ENCODE peak calls at places on chromosome 9, in nine cellular contexts. L, O, V, Q, B, Z, R, N and A are unnamed samples.
A peak's percentile ranks its signal among the peaks of the same experiment; 100 is the strongest.

GRCh38 chr9:105216440-105217178 is 27.8 kb upstream of the SLC44A1 start:
- DNase-seq in L (no peak), O (peak; percentile 16), V (peak; percentile 60), Q (no peak), B (no peak), Z (peak; percentile 25), R (no peak), N (peak; percentile 40), A (no peak)

GRCh38 chr9:114953917-114954316 is 23.5 kb upstream of the TNFSF8 start:
- DNase-seq in L (no peak), O (peak; percentile 40), V (peak; percentile 34), Q (peak; percentile 69), B (no peak), Z (peak; percentile 29), R (peak; percentile 69), N (no peak), A (peak; percentile 31)

GRCh38 chr9:130172161-130172857 is at the start of gene NCS1:
- DNase-seq in L (peak; percentile 48), O (peak; percentile 64), V (peak; percentile 73), Q (peak; percentile 82), B (peak; percentile 90), Z (peak; percentile 77), R (peak; percentile 71), N (no peak), A (peak; percentile 31)

GRCh38 chr9:99127372-99128132 is 22.6 kb downstream of the TGFBR1 start:
- DNase-seq in L (no peak), O (no peak), V (no peak), Q (no peak), B (no peak), Z (no peak), R (no peak), N (no peak), A (no peak)

GRCh38 chr9:84899326-84899725 is 229.8 kb downstream of the NTRK2 start:
- DNase-seq in L (no peak), O (no peak), V (no peak), Q (no peak), B (no peak), Z (no peak), R (no peak), N (no peak), A (no peak)

GRCh38 chr9:73370053-73370452 is 218.4 kb downstream of the ANXA1 start:
- DNase-seq in L (no peak), O (no peak), V (no peak), Q (no peak), B (no peak), Z (no peak), R (no peak), N (no peak), A (no peak)

GRCh38 chr9:18396102-18396728 is 77.7 kb upstream of the ADAMTSL1 start:
- DNase-seq in L (no peak), O (no peak), V (no peak), Q (no peak), B (peak; percentile 16), Z (no peak), R (no peak), N (peak; percentile 1), A (no peak)

GRCh38 chr9:98373622-98374021 is 118.2 kb upstream of the TBC1D2 start:
- DNase-seq in L (no peak), O (no peak), V (no peak), Q (no peak), B (no peak), Z (no peak), R (no peak), N (no peak), A (no peak)

GRCh38 chr9:72828281-72828731 is 124.5 kb downstream of the ALDH1A1 start:
- DNase-seq in L (no peak), O (no peak), V (no peak), Q (peak; percentile 28), B (no peak), Z (no peak), R (no peak), N (peak; percentile 90), A (no peak)

GRCh38 chr9:126440938-126441337 is 114.3 kb downstream of the MVB12B start:
- DNase-seq in L (no peak), O (no peak), V (no peak), Q (no peak), B (no peak), Z (no peak), R (no peak), N (no peak), A (no peak)

GRCh38 chr9:3585616-3586015 is 59.8 kb upstream of the RFX3 start:
- DNase-seq in L (no peak), O (no peak), V (no peak), Q (no peak), B (no peak), Z (no peak), R (no peak), N (no peak), A (no peak)

GRCh38 chr9:109164040-109164439 is 3.0 kb downstream of the FRRS1L start:
- DNase-seq in L (no peak), O (no peak), V (no peak), Q (no peak), B (no peak), Z (no peak), R (no peak), N (no peak), A (no peak)

GRCh38 chr9:81384911-81385310 is 304.4 kb downstream of the TLE1 start:
- DNase-seq in L (no peak), O (no peak), V (no peak), Q (no peak), B (no peak), Z (no peak), R (no peak), N (no peak), A (no peak)

GRCh38 chr9:14769235-14769580 is 46.7 kb upstream of the CER1 start:
- DNase-seq in L (no peak), O (no peak), V (no peak), Q (no peak), B (peak; percentile 52), Z (no peak), R (no peak), N (no peak), A (no peak)
- TF ChIP-seq CTCF in L (no peak), O (no peak), V (no peak), Q (no peak), B (peak; percentile 61), Z (peak; percentile 11), R (no peak), N (no peak), A (no peak)

DNA sequence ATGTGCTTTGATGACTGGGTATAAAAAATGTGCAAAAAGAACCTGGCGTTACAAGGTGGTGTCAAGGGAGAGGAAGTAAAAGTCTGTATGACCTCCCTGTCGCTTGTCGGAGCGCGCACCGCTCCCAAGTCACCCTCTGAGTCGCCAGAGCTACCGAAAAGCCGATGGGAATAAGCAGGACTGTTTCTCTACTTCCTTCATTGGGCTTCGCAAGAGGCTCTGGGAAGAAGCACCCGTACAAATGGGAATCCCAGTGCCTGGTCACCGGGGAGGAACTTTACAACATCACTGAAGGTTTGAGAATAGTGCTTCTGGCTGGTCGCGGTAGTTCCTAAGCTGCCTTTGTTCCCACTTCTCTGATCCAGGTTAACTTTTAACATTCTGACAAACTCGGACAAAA is 1.3 kb upstream of the DMRT2 start:
- DNase-seq in L (no peak), O (no peak), V (peak; percentile 54), Q (no peak), B (no peak), Z (no peak), R (no peak), N (no peak), A (no peak)
- H3K9me3 ChIP-seq in L (no peaks in the 10 kb centered on the region), O (no peaks in the 10 kb centered on the region), V (no peaks in the 10 kb centered on the region), Q (no peaks in the 10 kb centered on the region), B (peaks cover 9% of the 10 kb centered on the region), Z (no peaks in the 10 kb centered on the region), R (no peaks in the 10 kb centered on the region), N (no peaks in the 10 kb centered on the region), A (no peaks in the 10 kb centered on the region)

GRCh38 chr9:19464061-19464763 is 55.4 kb downstream of the ACER2 start:
- DNase-seq in L (no peak), O (no peak), V (no peak), Q (no peak), B (no peak), Z (no peak), R (no peak), N (no peak), A (no peak)
- H3K4me3 ChIP-seq in L (peak overlapping the region; percentile 56), O (peak overlapping the region; percentile 44), V (peak overlapping the region; percentile 57), Q (peak overlapping the region; percentile 6), B (no peak overlapping the region), Z (peak overlapping the region; percentile 56), R (peak overlapping the region; percentile 50), N (peak overlapping the region; percentile 56), A (peak overlapping the region; percentile 52)

DNA sequence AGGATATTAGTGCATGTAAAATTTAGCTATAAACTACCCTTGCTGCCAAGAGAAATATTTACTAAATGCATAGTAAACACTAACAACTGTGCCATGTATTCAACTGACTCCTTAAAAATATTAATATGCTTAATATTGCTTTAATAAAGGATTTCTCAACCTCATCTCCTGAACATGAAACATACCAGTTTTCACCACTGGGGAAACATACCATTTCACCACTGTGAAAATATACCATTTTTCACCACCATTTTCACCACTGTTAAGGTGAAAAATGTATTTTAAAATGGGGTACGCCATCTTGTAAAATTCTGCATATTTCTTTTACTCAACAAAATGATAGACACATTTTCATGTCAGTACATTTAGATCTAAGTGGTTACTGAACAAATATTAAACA is 4.5 kb downstream of the RAB14 start:
- DNase-seq in L (no peak), O (no peak), V (no peak), Q (no peak), B (no peak), Z (no peak), R (no peak), N (no peak), A (no peak)
- TF ChIP-seq CTCF in L (no peak), O (no peak), V (no peak), Q (no peak), B (no peak), Z (no peak), R (no peak), N (no peak), A (no peak)

GRCh38 chr9:2311920-2312319 is 296.8 kb downstream of the SMARCA2 start:
- DNase-seq in L (no peak), O (no peak), V (no peak), Q (no peak), B (no peak), Z (no peak), R (no peak), N (no peak), A (no peak)
- H3K9me3 ChIP-seq in L (no peaks in the 10 kb centered on the region), O (peaks cover 30% of the 10 kb centered on the region), V (no peaks in the 10 kb centered on the region), Q (no peaks in the 10 kb centered on the region), B (peaks cover 8% of the 10 kb centered on the region), Z (peaks cover 76% of the 10 kb centered on the region), R (peaks cover 17% of the 10 kb centered on the region), N (peaks cover 45% of the 10 kb centered on the region), A (no peaks in the 10 kb centered on the region)

DNA sequence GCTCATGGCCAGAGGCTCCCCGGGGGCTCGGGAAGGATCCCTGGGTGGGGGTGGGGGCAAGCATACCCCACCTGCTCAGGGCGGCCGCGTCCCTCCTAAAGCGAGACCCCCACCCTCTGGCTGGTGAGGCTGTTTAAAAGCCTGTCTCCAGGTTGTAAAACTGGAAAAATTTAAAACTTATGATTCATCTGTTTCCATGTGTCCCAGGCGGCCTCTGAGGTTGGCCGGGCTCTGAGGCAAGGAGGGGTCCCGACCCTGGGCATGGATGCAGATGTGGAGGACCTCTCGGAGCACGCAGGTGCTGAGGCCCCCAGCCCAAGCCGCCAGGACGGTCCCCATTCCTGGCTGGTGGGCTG is 24.2 kb upstream of the TMEM250 start:
- DNase-seq in L (no peak), O (no peak), V (no peak), Q (no peak), B (no peak), Z (no peak), R (no peak), N (no peak), A (no peak)
- H3K4me3 ChIP-seq in L (no peak overlapping the region), O (no peak overlapping the region), V (no peak overlapping the region), Q (no peak overlapping the region), B (no peak overlapping the region), Z (no peak overlapping the region), R (no peak overlapping the region), N (no peak overlapping the region), A (no peak overlapping the region)

GRCh38 chr9:15403155-15403554 is 19.5 kb upstream of the SNAPC3 start:
- DNase-seq in L (no peak), O (no peak), V (no peak), Q (peak; percentile 16), B (peak; percentile 17), Z (no peak), R (no peak), N (peak; percentile 56), A (no peak)
- TF ChIP-seq CTCF in L (no peak), O (peak; percentile 28), V (peak; percentile 28), Q (no peak), B (peak; percentile 55), Z (no peak), R (no peak), N (peak; percentile 59), A (no peak)